ENCODE peak calls at places on chromosomes 16 and 17, in nine cellular contexts. A is heart left ventricle; E is cardiac muscle cell; T is fibroblast of mammary gland; K is ascending aorta; P is activated CD8-positive, alpha-beta T cell treated with anti-CD3 and anti-CD28 coated beads for 36 hours; N is tibial artery; H is progenitor cell of endocrine pancreas; L is psoas muscle. C is an unnamed sample.

GRCh38 chr17:75365009-75365930 is 40.2 kb downstream of the GRB2 start:
- DNase-seq in A (no peak), E (no peak), T (no peak), K (no peak), P (no peak), N (no peak), H (no peak), L (no peak), C (no peak)

GRCh38 chr16:59783191-59783590 is 1049.1 kb upstream of the GOT2 start:
- DNase-seq in A (no peak), E (no peak), T (no peak), K (no peak), P (no peak), N (no peak), H (no peak), L (no peak), C (no peak)

GRCh38 chr17:81920612-81921530 is 2.9 kb upstream of the SIRT7 start:
- DNase-seq in A (no peak), E (no peak), T (no peak), K (no peak), P (no peak), N (no peak), H (no peak), L (no peak), C (no peak)

GRCh38 chr17:54933921-54934320 is 33.3 kb downstream of the TOM1L1 start:
- DNase-seq in A (no peak), E (peak), T (no peak), K (no peak), P (no peak), N (no peak), H (no peak), L (no peak), C (no peak)

GRCh38 chr17:6868579-6868978 is 37.0 kb upstream of the TEKT1 start:
- DNase-seq in A (no peak), E (no peak), T (no peak), K (no peak), P (no peak), N (no peak), H (no peak), L (no peak), C (no peak)

GRCh38 chr16:15041260-15042011 is 14.4 kb downstream of the NTAN1 start:
- DNase-seq in A (peak), E (no peak), T (peak), K (peak), P (no peak), N (peak), H (no peak), L (peak), C (no peak)

GRCh38 chr17:41352597-41353366 is 2.2 kb upstream of the KRT33A start:
- DNase-seq in A (no peak), E (peak), T (peak), K (no peak), P (no peak), N (no peak), H (no peak), L (no peak), C (peak)

GRCh38 chr16:2777231-2777902 is at the start of gene ELOB:
- DNase-seq in A (peak), E (peak), T (peak), K (peak), P (peak), N (peak), H (peak), L (peak), C (peak)

GRCh38 chr17:52148969-52149351 is 9.6 kb downstream of the CA10 start:
- DNase-seq in A (no peak), E (no peak), T (no peak), K (no peak), P (no peak), N (no peak), H (no peak), L (no peak), C (no peak)

GRCh38 chr16:56401482-56401881 is 23.9 kb downstream of the AMFR start:
- DNase-seq in A (no peak), E (no peak), T (no peak), K (no peak), P (no peak), N (no peak), H (no peak), L (peak), C (no peak)

GRCh38 chr17:82386881-82387498 is 15.4 kb downstream of the UTS2R start:
- DNase-seq in A (no peak), E (no peak), T (no peak), K (no peak), P (no peak), N (no peak), H (no peak), L (no peak), C (no peak)

GRCh38 chr17:76022973-76023899 is 3.9 kb downstream of the EVPL start:
- DNase-seq in A (no peak), E (no peak), T (no peak), K (no peak), P (no peak), N (no peak), H (no peak), L (peak), C (no peak)

GRCh38 chr16:69495821-69496220 is 69.9 kb upstream of the NFAT5 start:
- DNase-seq in A (peak), E (no peak), T (no peak), K (no peak), P (no peak), N (no peak), H (no peak), L (no peak), C (no peak)

GRCh38 chr16:1159973-1160772 is 7.3 kb downstream of the CACNA1H start:
- DNase-seq in A (peak), E (peak), T (no peak), K (no peak), P (no peak), N (peak), H (no peak), L (peak), C (no peak)

GRCh38 chr17:40122466-40122943 is 734 bp downstream of the MSL1 start:
- DNase-seq in A (peak), E (peak), T (no peak), K (no peak), P (peak), N (peak), H (peak), L (peak), C (peak)

GRCh38 chr16:3187798-3188674 is at the start of gene OR1F1:
- DNase-seq in A (no peak), E (peak), T (peak), K (no peak), P (peak), N (no peak), H (no peak), L (no peak), C (no peak)

GRCh38 chr16:73082608-73083007 is 34.7 kb upstream of the ZFHX3 start:
- DNase-seq in A (no peak), E (no peak), T (peak), K (peak), P (no peak), N (peak), H (no peak), L (no peak), C (no peak)

GRCh38 chr16:19463468-19464315 is 46.0 kb downstream of the TMC5 start:
- DNase-seq in A (no peak), E (no peak), T (no peak), K (no peak), P (no peak), N (no peak), H (no peak), L (no peak), C (no peak)

GRCh38 chr16:66798162-66798561 is 3.2 kb downstream of the TERB1 start:
- DNase-seq in A (no peak), E (no peak), T (peak), K (no peak), P (no peak), N (no peak), H (no peak), L (no peak), C (no peak)

GRCh38 chr17:20966869-20967268 is 75.9 kb downstream of the USP22 start:
- DNase-seq in A (no peak), E (no peak), T (no peak), K (no peak), P (peak), N (no peak), H (no peak), L (no peak), C (no peak)

GRCh38 chr17:21373696-21374454 is 2.3 kb upstream of the KCNJ12 start:
- DNase-seq in A (no peak), E (no peak), T (no peak), K (no peak), P (no peak), N (no peak), H (no peak), L (no peak), C (no peak)

GRCh38 chr16:66295761-66296546 is 70.5 kb upstream of the CDH5 start:
- DNase-seq in A (no peak), E (no peak), T (no peak), K (no peak), P (no peak), N (no peak), H (no peak), L (no peak), C (peak)

DNA sequence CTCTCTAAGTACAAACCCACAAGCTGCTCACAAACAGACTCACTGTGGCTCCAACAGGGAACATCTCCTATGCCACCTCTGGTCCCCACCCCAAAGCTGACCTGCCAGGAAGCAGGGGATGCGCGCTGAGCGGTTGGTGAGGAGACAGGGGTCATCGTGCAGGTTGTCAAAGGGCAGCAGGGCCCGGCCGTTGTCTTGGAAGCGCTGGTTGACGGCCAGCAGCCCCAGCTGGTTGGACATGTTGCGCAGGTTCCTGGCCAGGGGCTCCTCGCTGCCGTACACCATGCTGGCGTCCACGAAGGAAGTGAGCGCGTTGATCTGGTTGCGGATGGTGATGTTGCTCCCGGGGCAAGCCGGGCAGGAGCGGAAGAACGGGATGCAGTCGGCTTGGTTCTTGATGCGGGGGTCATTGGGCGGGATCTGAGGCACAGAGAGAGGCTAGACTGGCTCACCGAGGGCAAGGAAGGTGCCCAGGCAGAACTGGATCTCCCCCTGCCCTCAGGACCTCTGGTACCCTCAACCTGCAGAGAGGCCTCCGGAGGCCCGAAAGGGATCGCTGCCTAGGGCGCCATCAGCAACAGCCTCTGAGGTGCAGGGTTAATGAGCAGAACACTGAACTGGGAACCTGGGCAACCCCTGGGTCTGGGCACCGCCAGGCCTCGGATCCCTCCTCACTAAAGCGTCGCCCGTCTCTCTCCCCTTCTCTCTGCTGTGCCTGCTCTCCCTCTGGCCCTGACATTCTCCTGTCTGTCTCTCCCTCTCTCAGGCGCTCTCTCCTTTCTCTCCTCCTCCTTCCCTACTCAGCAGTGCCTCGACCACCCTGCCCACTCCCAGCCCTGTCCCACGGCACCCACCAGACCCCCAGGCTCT is 2.8 kb downstream of the MPO start:
- DNase-seq in A (no peak), E (no peak), T (no peak), K (no peak), P (no peak), N (no peak), H (no peak), L (no peak), C (peak)
- TF ChIP-seq CTCF in A (no peak), E (no peak), T (no peak), K (no peak), P (no peak), N (no peak), H (no peak), L (no peak), C (no peak)

DNA sequence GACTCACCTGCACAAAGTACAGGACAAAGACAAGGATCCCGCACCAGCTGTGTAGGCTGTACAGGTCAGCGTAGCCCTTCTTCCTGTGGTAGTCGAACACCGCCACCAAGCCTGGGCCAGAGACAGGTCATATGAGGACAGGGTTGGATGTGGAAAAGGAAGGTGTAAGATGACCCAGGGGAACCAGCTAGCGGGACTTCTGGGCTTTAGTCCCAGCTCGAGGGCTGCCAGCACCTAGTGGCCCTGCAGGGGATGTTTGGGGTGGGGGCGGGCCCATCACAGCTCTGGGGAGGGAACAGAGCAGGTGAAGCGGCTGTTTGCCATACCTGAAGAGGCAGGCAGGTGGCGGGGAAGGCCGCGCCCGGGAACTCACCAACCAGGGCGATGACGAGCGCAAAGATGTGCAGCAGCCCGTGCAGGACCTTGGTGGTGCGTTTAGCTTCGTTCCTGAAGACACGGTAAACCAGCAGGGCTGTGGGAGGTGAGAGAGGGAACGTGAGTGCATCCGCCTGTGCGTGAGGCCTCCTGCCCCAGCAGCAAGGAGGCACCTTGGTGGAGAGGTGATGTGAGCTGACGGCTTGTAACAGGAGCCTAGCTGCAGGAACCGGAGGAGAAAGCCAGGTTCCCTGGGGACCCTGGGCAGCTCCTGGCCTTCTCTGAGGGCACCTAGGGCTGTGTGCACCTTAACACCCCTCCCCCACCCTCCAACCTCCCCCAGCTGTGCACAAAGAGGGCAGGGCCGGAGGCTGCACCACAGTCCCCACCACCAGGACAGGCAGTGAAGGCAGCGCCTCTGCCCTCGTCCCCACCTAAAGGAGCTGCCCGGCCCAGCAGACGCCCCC is 10.2 kb downstream of the CYB561 start:
- DNase-seq in A (no peak), E (no peak), T (no peak), K (peak), P (no peak), N (no peak), H (no peak), L (no peak), C (no peak)
- TF ChIP-seq CTCF in A (no peak), E (no peak), T (no peak), K (no peak), P (no peak), N (no peak), H (no peak), L (no peak), C (no peak)

GRCh38 chr16:75304521-75305363 is 53.3 kb upstream of the BCAR1 start:
- DNase-seq in A (peak), E (peak), T (peak), K (peak), P (no peak), N (peak), H (no peak), L (no peak), C (no peak)

GRCh38 chr16:75306102-75306762 is 54.8 kb upstream of the BCAR1 start:
- DNase-seq in A (no peak), E (no peak), T (peak), K (no peak), P (no peak), N (no peak), H (no peak), L (no peak), C (no peak)

GRCh38 chr16:75307506-75307905 is 56.1 kb upstream of the BCAR1 start:
- DNase-seq in A (no peak), E (no peak), T (no peak), K (no peak), P (no peak), N (no peak), H (no peak), L (no peak), C (no peak)

GRCh38 chr16:75308011-75308410 is 56.6 kb upstream of the BCAR1 start:
- DNase-seq in A (no peak), E (no peak), T (no peak), K (no peak), P (no peak), N (no peak), H (no peak), L (no peak), C (no peak)

DNA sequence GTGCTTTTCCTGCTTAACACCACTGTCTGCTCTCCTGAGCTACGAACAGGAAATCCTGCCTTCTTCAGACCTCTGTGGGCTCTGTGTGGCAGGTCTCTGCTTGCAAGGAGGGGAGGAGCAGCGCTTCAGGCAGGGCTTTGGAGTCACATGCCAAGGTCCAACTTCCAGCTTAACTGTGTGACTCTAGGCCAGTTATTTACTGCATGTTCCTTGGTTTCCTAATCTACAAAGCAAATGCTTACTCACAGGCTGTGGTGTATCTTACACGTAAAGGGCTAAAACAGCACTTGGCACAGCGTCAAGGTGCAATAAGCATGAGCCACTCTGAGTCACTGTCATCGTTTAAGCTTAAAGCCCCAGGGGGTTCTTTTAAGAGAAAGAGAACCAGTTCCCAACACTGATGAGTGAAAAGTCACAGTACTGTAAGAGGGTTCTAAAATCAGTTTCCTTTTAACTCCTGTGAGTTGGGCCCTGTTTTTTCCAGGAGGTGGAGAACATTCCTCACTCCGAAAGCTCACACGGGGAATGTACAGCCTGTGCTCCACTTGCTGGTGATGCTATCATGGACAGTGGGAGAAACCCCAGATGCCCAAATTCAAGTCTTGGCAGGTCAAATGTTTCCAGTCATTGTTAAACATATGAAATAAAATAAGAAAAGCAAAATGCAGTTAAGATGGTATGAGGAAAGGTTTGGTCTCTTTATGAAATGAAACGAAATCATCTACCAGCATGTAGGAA is 54.1 kb upstream of the BCAR1 start:
- DNase-seq in A (peak), E (peak), T (peak), K (peak), P (peak), N (peak), H (no peak), L (peak), C (peak)
- TF ChIP-seq CTCF in A (no peak), E (no peak), T (peak), K (no peak), P (no peak), N (no peak), H (no peak), L (no peak), C (peak)

DNA sequence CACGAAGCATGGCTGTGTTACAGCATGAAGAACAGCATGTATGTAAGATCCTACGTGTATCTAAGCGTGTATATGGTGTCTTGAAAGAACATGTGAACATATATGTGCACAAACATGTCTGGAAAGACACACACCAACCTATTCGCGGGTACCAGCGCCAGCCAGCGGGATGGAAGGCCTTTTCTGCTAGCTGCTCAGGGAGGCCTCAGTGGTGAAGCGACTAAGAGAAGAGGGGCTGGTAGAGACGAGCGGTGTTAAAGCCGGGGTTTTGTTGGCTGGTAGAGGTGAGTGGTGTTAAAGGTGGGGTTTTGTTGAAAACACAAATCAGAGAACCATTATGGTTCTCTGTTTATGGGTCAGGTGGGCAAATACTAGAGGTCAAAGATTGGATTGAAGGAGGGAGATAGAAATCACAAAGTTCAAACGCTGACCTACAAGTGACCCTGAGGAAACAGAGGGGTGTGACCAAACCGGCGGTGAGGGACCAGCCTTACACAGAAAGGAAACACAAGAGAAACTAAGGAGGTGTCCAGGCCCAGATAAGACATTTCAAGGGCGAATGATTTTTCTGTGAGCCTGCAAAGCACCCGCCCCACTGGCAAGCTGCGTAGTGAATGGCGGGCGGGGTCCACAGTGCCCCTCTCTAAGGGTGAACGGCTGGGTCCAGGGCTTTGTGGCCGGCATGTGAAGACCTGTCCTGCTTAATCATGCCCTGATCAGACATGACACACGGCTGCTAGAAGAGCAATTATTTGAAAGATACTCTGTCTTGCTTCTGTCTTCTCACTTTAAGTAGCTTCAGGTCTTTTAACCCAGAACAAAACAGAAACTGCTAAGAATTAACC is 8.1 kb downstream of the ZCCHC14 start:
- DNase-seq in A (no peak), E (no peak), T (no peak), K (no peak), P (no peak), N (no peak), H (no peak), L (no peak), C (no peak)
- TF ChIP-seq CTCF in A (no peak), E (no peak), T (no peak), K (no peak), P (no peak), N (no peak), H (no peak), L (no peak), C (no peak)

DNA sequence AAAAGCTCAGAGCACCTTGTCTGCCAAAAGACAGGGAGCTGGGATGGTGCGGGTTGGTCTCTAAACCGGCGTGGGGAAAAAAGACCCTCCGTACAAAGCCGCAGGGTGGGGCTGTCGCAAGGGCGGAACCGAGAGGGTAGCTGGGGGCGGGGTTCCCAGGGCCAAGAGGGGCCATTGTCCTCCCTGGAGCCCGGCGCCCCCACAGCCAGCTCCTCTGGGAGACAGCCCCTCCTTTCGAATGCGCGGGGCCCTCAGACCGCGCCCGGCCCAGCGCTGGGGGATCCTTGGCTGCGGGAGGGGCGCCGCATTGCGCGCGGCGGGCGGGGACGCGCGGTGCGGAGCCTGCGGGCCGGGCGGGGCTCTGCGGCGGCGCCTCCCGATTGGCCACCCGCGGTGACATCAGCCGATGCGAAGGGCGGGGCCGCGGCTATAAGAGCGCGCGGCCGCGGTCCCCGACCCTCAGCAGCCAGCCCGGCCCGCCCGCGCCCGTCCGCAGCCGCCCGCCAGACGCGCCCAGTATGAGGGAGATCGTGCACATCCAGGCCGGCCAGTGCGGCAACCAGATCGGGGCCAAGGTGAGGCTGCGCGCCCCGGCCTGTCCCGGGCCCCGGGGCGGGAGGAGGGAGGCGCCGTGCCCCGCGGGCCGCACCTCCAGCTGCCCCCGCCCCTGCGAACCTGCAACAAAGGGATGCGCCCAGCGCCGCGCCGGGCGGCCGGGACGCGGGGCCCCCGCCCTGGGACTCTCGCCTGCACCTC is at the start of gene TUBB3:
- DNase-seq in A (peak), E (peak), T (peak), K (no peak), P (peak), N (peak), H (peak), L (no peak), C (peak)
- TF ChIP-seq CTCF in A (no peak), E (no peak), T (no peak), K (no peak), P (no peak), N (no peak), H (no peak), L (no peak), C (no peak)